ENCODE peak calls at places on chromosome 16, in seven cellular contexts. Z is fibroblast of lung; E is heart right ventricle; I is AG10803; L is naive thymus-derived CD4-positive, alpha-beta T cell; V is keratinocyte; W is heart left ventricle. U is an unnamed sample.

GRCh38 chr16:72198021-72198420 is 26.1 kb upstream of the PMFBP1 start:
- DNase-seq in Z (peak), E (peak), I (peak), L (no peak), V (no peak), W (peak), U (peak)

GRCh38 chr16:54722210-54722676 is 208.4 kb upstream of the IRX5 start:
- DNase-seq in Z (no peak), E (no peak), I (no peak), L (no peak), V (no peak), W (no peak), U (no peak)

GRCh38 chr16:80006175-80006895 is 405.8 kb upstream of the MAF start:
- DNase-seq in Z (peak), E (peak), I (peak), L (no peak), V (no peak), W (peak), U (peak)

GRCh38 chr16:69005641-69006355 is 99.7 kb upstream of the HAS3 start:
- DNase-seq in Z (no peak), E (no peak), I (no peak), L (no peak), V (no peak), W (no peak), U (no peak)

GRCh38 chr16:61872778-61873119 is 163.5 kb downstream of the CDH8 start:
- DNase-seq in Z (no peak), E (no peak), I (no peak), L (no peak), V (no peak), W (no peak), U (no peak)

GRCh38 chr16:49608801-49609200 is 235.2 kb downstream of the C16orf78 start:
- DNase-seq in Z (peak), E (peak), I (peak), L (no peak), V (no peak), W (no peak), U (peak)

GRCh38 chr16:75075688-75076268 is 40.8 kb downstream of the LDHD start:
- DNase-seq in Z (no peak), E (no peak), I (no peak), L (no peak), V (no peak), W (no peak), U (no peak)

GRCh38 chr16:26981266-26981938 is 85.3 kb upstream of the C16orf82 start:
- DNase-seq in Z (peak), E (no peak), I (peak), L (no peak), V (no peak), W (no peak), U (peak)

GRCh38 chr16:89700649-89701424 is 668 bp downstream of the SPATA2L start:
- DNase-seq in Z (peak), E (no peak), I (no peak), L (peak), V (no peak), W (no peak), U (peak)

GRCh38 chr16:12260119-12260646 is 283.6 kb downstream of the SNX29 start:
- DNase-seq in Z (no peak), E (no peak), I (no peak), L (no peak), V (no peak), W (no peak), U (no peak)
- H3K4me3 ChIP-seq in Z (no peak), E (no peak), I (no peak), L (no peak), V (no peak), W (no peak), U (no peak)

GRCh38 chr16:56189990-56190902 is 1.0 kb upstream of the GNAO1 start:
- DNase-seq in Z (peak), E (no peak), I (no peak), L (no peak), V (no peak), W (no peak), U (peak)
- H3K4me3 ChIP-seq in Z (peak), E (peak), I (peak), L (peak), V (peak), W (peak), U (peak)

DNA sequence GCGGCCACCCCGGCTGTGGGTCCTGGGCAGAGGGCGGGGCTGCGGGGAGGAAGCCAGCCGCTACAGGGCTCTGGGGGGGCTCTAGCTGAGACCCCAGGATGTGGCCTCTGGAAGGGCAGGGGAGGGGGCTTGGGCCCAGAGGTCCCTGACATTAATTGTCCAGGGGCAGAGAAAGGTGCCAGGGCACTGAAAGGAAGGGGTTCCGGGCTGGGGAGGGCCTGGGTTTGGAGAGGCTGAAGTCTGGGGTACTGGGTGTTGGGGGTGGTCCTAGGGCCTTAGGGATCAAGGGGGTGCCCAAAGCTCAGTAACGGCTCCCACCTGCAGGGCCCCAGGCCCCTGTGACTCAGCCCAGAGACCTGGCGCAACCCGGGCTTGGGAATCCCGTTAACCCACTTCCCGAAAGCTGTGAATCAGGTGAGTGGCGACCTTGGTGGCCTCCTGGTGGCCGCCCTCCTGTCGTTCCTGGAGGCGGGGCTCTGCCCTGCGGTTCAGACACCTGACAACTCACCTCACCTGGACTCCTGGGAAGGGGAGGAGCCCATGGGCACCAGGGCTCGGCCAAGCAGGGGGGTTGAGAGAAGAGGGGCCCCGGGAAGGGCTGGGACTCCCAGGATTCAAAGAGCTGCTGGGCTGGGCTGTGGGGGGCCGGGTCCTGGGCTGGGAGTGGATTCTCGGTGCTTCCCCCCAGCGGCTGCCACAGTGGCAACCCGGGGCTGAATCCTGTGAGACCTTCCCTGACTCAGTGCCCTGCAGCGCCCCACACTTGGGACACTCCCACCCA is 465 bp upstream of the PRSS22 start:
- DNase-seq in Z (no peak), E (no peak), I (no peak), L (no peak), V (no peak), W (no peak), U (no peak)
- H3K4me3 ChIP-seq in Z (no peak), E (no peak), I (no peak), L (peak), V (peak), W (no peak), U (no peak)

DNA sequence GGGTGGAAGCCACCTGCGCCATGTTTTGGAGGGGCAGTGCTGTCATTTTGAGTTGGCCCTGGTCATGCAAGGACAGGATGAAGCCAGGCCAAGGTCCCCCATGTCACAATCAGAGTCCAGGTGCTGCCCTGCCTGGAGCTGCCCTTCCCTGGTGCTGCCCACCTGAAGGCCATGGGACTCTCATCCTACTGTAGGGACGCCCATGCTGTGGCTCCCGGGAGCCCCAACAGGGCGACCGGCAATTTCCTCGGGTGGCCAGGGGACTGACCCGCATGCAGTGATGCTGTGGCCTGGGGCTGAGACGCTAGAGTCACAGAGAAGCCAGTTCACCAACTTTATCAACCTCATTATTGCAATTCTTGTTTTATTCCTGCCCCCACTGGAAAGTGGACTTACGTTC is 8.0 kb downstream of the CCL17 start:
- DNase-seq in Z (no peak), E (no peak), I (no peak), L (no peak), V (no peak), W (no peak), U (no peak)
- H3K4me3 ChIP-seq in Z (no peak), E (no peak), I (no peak), L (no peak), V (no peak), W (no peak), U (no peak)

DNA sequence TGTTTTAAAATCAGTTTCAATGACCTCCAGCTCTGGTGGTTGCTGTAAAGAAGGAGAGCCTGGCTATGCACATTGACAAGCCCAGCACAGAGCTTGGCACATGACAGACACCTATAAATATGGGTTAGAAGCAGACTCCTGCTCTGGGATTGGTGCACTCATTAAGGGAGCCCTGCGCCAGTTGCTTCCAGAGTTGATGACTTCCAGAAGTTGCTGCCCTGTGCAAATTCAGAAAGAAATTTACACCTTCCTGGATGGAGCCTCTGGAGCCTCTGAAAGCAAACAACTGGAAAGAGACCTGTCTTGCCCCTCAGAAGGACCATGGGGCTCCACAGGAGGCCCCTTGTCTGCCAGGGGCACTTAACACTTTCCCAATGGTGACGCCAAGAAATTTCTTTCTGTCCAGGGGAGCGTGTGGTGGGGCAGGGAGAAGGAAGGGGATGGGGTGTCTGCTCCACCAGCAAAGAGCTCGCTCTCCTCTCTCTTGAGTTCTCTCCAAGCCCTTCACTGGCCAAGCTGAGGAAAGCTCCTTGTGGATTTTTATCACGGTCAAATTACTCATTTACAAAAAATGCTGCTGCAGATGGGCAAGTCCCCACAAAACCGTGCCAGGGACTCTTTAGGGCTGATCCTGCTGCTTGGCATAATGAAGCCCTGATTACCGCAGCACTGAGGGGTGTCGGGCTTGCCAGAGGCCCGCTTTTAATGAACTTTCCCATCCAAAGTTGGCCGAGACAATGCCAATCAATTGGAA is 583.8 kb upstream of the CDH5 start:
- DNase-seq in Z (peak), E (no peak), I (peak), L (no peak), V (peak), W (no peak), U (peak)
- H3K4me3 ChIP-seq in Z (no peak), E (no peak), I (peak), L (no peak), V (no peak), W (no peak), U (no peak)

GRCh38 chr16:87435399-87436224 is 43.5 kb downstream of the MAP1LC3B start:
- DNase-seq in Z (peak), E (peak), I (peak), L (no peak), V (peak), W (no peak), U (peak)
- H3K4me3 ChIP-seq in Z (no peak), E (no peak), I (peak), L (no peak), V (no peak), W (no peak), U (no peak)

GRCh38 chr16:17836868-17837602 is 366.3 kb upstream of the XYLT1 start:
- DNase-seq in Z (peak), E (no peak), I (peak), L (no peak), V (peak), W (no peak), U (peak)

GRCh38 chr16:17839272-17839671 is 368.5 kb upstream of the XYLT1 start:
- DNase-seq in Z (no peak), E (no peak), I (no peak), L (no peak), V (no peak), W (no peak), U (no peak)

GRCh38 chr16:17831330-17831729 is 360.6 kb upstream of the XYLT1 start:
- DNase-seq in Z (no peak), E (no peak), I (peak), L (no peak), V (no peak), W (no peak), U (no peak)

GRCh38 chr16:17832738-17833137 is 362.0 kb upstream of the XYLT1 start:
- DNase-seq in Z (no peak), E (no peak), I (no peak), L (no peak), V (peak), W (no peak), U (no peak)

DNA sequence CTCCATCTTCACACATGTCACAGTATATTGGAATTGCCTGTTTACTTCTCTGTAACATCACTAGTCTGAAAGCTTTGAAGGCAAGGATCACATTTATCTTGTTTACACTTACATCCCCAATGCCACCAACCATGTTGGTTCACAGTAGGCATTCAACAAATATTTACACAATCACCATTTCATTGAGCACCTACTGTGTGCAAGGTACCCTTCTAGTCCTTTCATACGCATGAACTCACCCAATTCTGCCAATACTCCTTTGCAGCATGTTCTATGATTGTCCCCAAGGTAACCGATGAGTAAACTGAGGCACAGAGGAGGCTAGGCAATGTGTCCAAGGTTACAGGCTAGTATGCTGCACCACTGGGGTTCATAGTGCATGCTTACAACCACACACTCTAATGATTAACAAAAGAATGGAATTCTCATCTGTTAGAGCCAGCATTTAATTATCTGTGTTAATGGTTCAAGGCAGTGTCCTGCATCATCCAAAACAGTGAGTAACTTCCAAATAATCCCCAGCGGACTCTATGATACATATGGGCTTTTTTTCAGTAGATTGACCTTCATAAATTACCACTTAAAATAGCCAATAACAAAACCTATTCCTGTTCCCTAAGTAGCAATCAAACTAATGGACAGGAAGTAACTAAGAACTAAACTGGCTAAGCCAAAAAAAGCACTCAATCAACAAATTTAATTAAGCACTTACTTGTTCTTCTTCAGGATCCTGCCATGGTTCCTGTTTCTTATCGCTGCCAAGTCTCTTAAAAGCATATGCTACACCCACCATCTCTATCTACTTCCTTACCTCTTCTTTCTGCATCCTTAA is 364.6 kb upstream of the XYLT1 start:
- DNase-seq in Z (no peak), E (no peak), I (peak), L (no peak), V (no peak), W (no peak), U (no peak)
- H3K4me3 ChIP-seq in Z (no peak), E (no peak), I (no peak), L (no peak), V (no peak), W (no peak), U (no peak)

GRCh38 chr16:65869261-65869660 is 497.2 kb upstream of the CDH5 start:
- DNase-seq in Z (no peak), E (no peak), I (no peak), L (no peak), V (no peak), W (no peak), U (no peak)
- H3K4me3 ChIP-seq in Z (no peak), E (no peak), I (no peak), L (no peak), V (no peak), W (no peak), U (no peak)

GRCh38 chr16:67457611-67458010 is 23.3 kb downstream of the ATP6V0D1 start:
- DNase-seq in Z (no peak), E (no peak), I (no peak), L (no peak), V (no peak), W (no peak), U (no peak)
- H3K4me3 ChIP-seq in Z (no peak), E (no peak), I (no peak), L (no peak), V (no peak), W (no peak), U (no peak)